ENCODE peak calls at places on chromosomes 13 and 19, in ten cellular contexts. G is glutamatergic neuron; C is ovary; H is stimulated activated CD4-positive, alpha-beta T cell treated with anti-CD3 and anti-CD28 coated beads, Interleukin-2, amount 100 ng/mL, for 48 hours; N is Calu3; S is effector CD4-positive, alpha-beta T cell; K is cardiac fibroblast; M is germinal center; F is nucleus accumbens; O is ecto neural progenitor cell. T is an unnamed sample.

GRCh38 chr13:46165485-46166220 is 16.3 kb downstream of the LCP1 start:
- DNase-seq in G (no peak), C (no peak), H (no peak), N (no peak), S (no peak), K (no peak), M (peak; percentile 34), F (no peak), O (no peak), T (no peak)

GRCh38 chr19:39187552-39187943 is 9.2 kb upstream of the NCCRP1 start:
- DNase-seq in G (no peak), C (no peak), H (no peak), N (no peak), S (no peak), K (no peak), M (no peak), F (no peak), O (no peak), T (no peak)

GRCh38 chr13:47175172-47175806 is 278.4 kb upstream of the HTR2A start:
- DNase-seq in G (no peak), C (no peak), H (no peak), N (no peak), S (no peak), K (peak; percentile 65), M (no peak), F (no peak), O (no peak), T (no peak)

GRCh38 chr13:23609414-23610186 is 39.4 kb downstream of the TNFRSF19 start:
- DNase-seq in G (no peak), C (peak; percentile 38), H (no peak), N (no peak), S (no peak), K (peak; percentile 67), M (no peak), F (no peak), O (no peak), T (no peak)

GRCh38 chr13:45301263-45301662 is 39.7 kb downstream of the TPT1 start:
- DNase-seq in G (no peak), C (no peak), H (no peak), N (no peak), S (no peak), K (no peak), M (no peak), F (no peak), O (no peak), T (no peak)

GRCh38 chr19:10836478-10837325 is 690 bp upstream of the TMED1 start:
- DNase-seq in G (peak; percentile 71), C (peak; percentile 90), H (peak; percentile 68), N (peak; percentile 67), S (peak; percentile 61), K (peak; percentile 91), M (no peak), F (peak; percentile 92), O (no peak), T (no peak)

GRCh38 chr13:32150794-32151193 is 119.2 kb downstream of the FRY start:
- DNase-seq in G (no peak), C (peak; percentile 78), H (no peak), N (no peak), S (no peak), K (peak; percentile 93), M (no peak), F (peak; percentile 8), O (no peak), T (no peak)

GRCh38 chr19:55525289-55526101 is 11.4 kb downstream of the SBK2 start:
- DNase-seq in G (no peak), C (no peak), H (no peak), N (no peak), S (no peak), K (no peak), M (no peak), F (no peak), O (no peak), T (no peak)

GRCh38 chr19:16252459-16253205 is 54.9 kb downstream of the AP1M1 start:
- DNase-seq in G (no peak), C (no peak), H (no peak), N (no peak), S (no peak), K (no peak), M (no peak), F (peak; percentile 2), O (no peak), T (no peak)

GRCh38 chr19:51135004-51135403 is 7.1 kb upstream of the SIGLEC7 start:
- DNase-seq in G (no peak), C (no peak), H (no peak), N (no peak), S (no peak), K (no peak), M (no peak), F (no peak), O (no peak), T (no peak)